ENCODE peak calls at places on chromosomes 1 and 21, in eight cellular contexts. D, R, K, L, V, S, X and O are unnamed samples.

GRCh38 chr1:70202173-70202758 is 3.1 kb downstream of the LRRC40 start:
- DNase-seq in D (no peak), R (no peak), K (no peak), L (no peak), V (no peak), S (no peak), X (no peak), O (no peak)

GRCh38 chr1:45800899-45801298 is 2.5 kb upstream of the MAST2 start:
- DNase-seq in D (no peak), R (no peak), K (no peak), L (no peak), V (no peak), S (no peak), X (no peak), O (no peak)

GRCh38 chr1:60108223-60108622 is 34.7 kb upstream of the C1orf87 start:
- DNase-seq in D (peak), R (no peak), K (no peak), L (no peak), V (no peak), S (no peak), X (no peak), O (no peak)

GRCh38 chr1:31762726-31763670 is 1.1 kb downstream of the ADGRB2 start:
- DNase-seq in D (peak), R (peak), K (peak), L (peak), V (peak), S (peak), X (peak), O (peak)

GRCh38 chr1:22731924-22732522 is 21.4 kb downstream of the EPHB2 start:
- DNase-seq in D (peak), R (no peak), K (no peak), L (no peak), V (peak), S (no peak), X (peak), O (no peak)

GRCh38 chr1:4652631-4653327 is 1.6 kb upstream of the AJAP1 start:
- DNase-seq in D (peak), R (peak), K (peak), L (peak), V (peak), S (peak), X (peak), O (no peak)

GRCh38 chr1:22685675-22686074 is 25.0 kb upstream of the EPHB2 start:
- DNase-seq in D (no peak), R (no peak), K (no peak), L (no peak), V (no peak), S (no peak), X (peak), O (no peak)

GRCh38 chr1:150161747-150162581 is 12.2 kb downstream of the PLEKHO1 start:
- DNase-seq in D (no peak), R (no peak), K (no peak), L (peak), V (peak), S (no peak), X (peak), O (peak)

GRCh38 chr1:34101151-34101550 is 63.9 kb downstream of the CSMD2 start:
- DNase-seq in D (no peak), R (no peak), K (no peak), L (no peak), V (no peak), S (no peak), X (peak), O (no peak)

GRCh38 chr1:26785611-26786436 is 1.9 kb upstream of the PIGV start:
- DNase-seq in D (no peak), R (no peak), K (peak), L (peak), V (peak), S (no peak), X (peak), O (no peak)

GRCh38 chr1:107829083-107829771 is 135.8 kb downstream of the VAV3 start:
- DNase-seq in D (no peak), R (no peak), K (peak), L (no peak), V (no peak), S (no peak), X (no peak), O (no peak)

GRCh38 chr21:41217656-41218380 is 49.9 kb downstream of the BACE2 start:
- DNase-seq in D (no peak), R (no peak), K (no peak), L (no peak), V (peak), S (no peak), X (peak), O (no peak)

GRCh38 chr1:227898502-227899140 is 49.1 kb downstream of the WNT9A start:
- DNase-seq in D (no peak), R (peak), K (no peak), L (no peak), V (no peak), S (no peak), X (no peak), O (no peak)

GRCh38 chr1:72281637-72282270 is 585 bp downstream of the NEGR1 start:
- DNase-seq in D (peak), R (no peak), K (no peak), L (peak), V (no peak), S (no peak), X (peak), O (no peak)

GRCh38 chr21:34909492-34910292 is 139.4 kb downstream of the RUNX1 start:
- DNase-seq in D (no peak), R (no peak), K (peak), L (no peak), V (no peak), S (no peak), X (peak), O (no peak)

GRCh38 chr1:206663832-206664652 is 20.7 kb upstream of the MAPKAPK2 start:
- DNase-seq in D (peak), R (peak), K (peak), L (peak), V (peak), S (peak), X (peak), O (peak)

GRCh38 chr1:38140025-38140487 is 93.5 kb upstream of the POU3F1 start:
- DNase-seq in D (no peak), R (no peak), K (no peak), L (peak), V (peak), S (no peak), X (no peak), O (no peak)

GRCh38 chr1:151166506-151166956 is 587 bp downstream of the SCNM1 start:
- DNase-seq in D (peak), R (no peak), K (no peak), L (peak), V (peak), S (no peak), X (peak), O (peak)

GRCh38 chr1:228502522-228502921 is 15.3 kb downstream of the RNF187 start:
- DNase-seq in D (no peak), R (no peak), K (no peak), L (no peak), V (no peak), S (no peak), X (no peak), O (no peak)

GRCh38 chr1:157156058-157156541 is 17.9 kb upstream of the ETV3 start:
- DNase-seq in D (peak), R (peak), K (peak), L (peak), V (peak), S (peak), X (peak), O (peak)

GRCh38 chr1:43843684-43844083 is 89.9 kb upstream of the ARTN start:
- DNase-seq in D (no peak), R (no peak), K (no peak), L (no peak), V (no peak), S (no peak), X (no peak), O (peak)

GRCh38 chr1:51518033-51518729 is 885 bp downstream of the EPS15 start:
- DNase-seq in D (peak), R (peak), K (peak), L (peak), V (peak), S (peak), X (peak), O (peak)

GRCh38 chr1:147167361-147167760 is 4.9 kb downstream of the PRKAB2 start:
- DNase-seq in D (no peak), R (no peak), K (no peak), L (peak), V (no peak), S (no peak), X (peak), O (peak)

GRCh38 chr1:26991310-26992116 is 2.0 kb upstream of the TRNP1 start:
- DNase-seq in D (no peak), R (no peak), K (peak), L (peak), V (no peak), S (no peak), X (peak), O (no peak)

GRCh38 chr1:203282720-203283542 is 22.4 kb upstream of the BTG2 start:
- DNase-seq in D (no peak), R (peak), K (no peak), L (no peak), V (no peak), S (no peak), X (no peak), O (no peak)

GRCh38 chr1:42529724-42530161 is 66.7 kb downstream of the CCDC30 start:
- DNase-seq in D (no peak), R (no peak), K (no peak), L (peak), V (no peak), S (no peak), X (peak), O (peak)

GRCh38 chr1:54575161-54575560 is 27.1 kb downstream of the ACOT11 start:
- DNase-seq in D (no peak), R (no peak), K (no peak), L (no peak), V (no peak), S (no peak), X (no peak), O (no peak)

GRCh38 chr1:78045850-78046778 is at the start of gene GIPC2:
- DNase-seq in D (no peak), R (no peak), K (no peak), L (peak), V (peak), S (peak), X (peak), O (no peak)

GRCh38 chr1:67103548-67103947 is 31.2 kb downstream of the C1orf141 start:
- DNase-seq in D (no peak), R (no peak), K (no peak), L (no peak), V (no peak), S (no peak), X (no peak), O (no peak)

GRCh38 chr1:211630236-211631081 is 45.0 kb downstream of the NEK2 start:
- DNase-seq in D (peak), R (peak), K (peak), L (no peak), V (peak), S (no peak), X (peak), O (no peak)

GRCh38 chr1:47231314-47232186 is 475 bp downstream of the TAL1 start:
- DNase-seq in D (no peak), R (no peak), K (peak), L (peak), V (peak), S (no peak), X (peak), O (peak)

GRCh38 chr1:52288286-52288685 is 77.7 kb downstream of the CC2D1B start:
- DNase-seq in D (no peak), R (no peak), K (no peak), L (peak), V (no peak), S (no peak), X (peak), O (peak)

GRCh38 chr1:2379733-2380404 is 11.5 kb downstream of the MORN1 start:
- DNase-seq in D (no peak), R (no peak), K (no peak), L (no peak), V (no peak), S (no peak), X (no peak), O (no peak)

GRCh38 chr1:185096531-185096930 is 51.2 kb downstream of the RNF2 start:
- DNase-seq in D (no peak), R (no peak), K (no peak), L (no peak), V (no peak), S (no peak), X (peak), O (peak)

GRCh38 chr1:91731815-91732214 is 154.1 kb downstream of the TGFBR3 start:
- DNase-seq in D (no peak), R (no peak), K (peak), L (peak), V (no peak), S (no peak), X (peak), O (peak)

GRCh38 chr1:54547601-54548388 is at the start of gene ACOT11:
- DNase-seq in D (peak), R (peak), K (no peak), L (no peak), V (peak), S (no peak), X (peak), O (peak)